ENCODE peak calls at places on chromosome 1, in six cellular contexts. P is RPMI7951, T is T-helper 22 cell, Q is D341Med, Y is activated T-cell treated with anti-CD3 and anti-CD28 coated beads for 1 hour, O is LoVo. M is an unnamed sample.

GRCh38 chr1:112513112-112513870 is 4.5 kb downstream of the WNT2B start:
- DNase-seq in P (no peak), T (no peak), Q (no peak), Y (no peak), O (no peak), M (no peak)

GRCh38 chr1:222387020-222387816 is 160.7 kb downstream of the HHIPL2 start:
- DNase-seq in P (peak; percentile 70), T (no peak), Q (peak; percentile 37), Y (no peak), O (no peak), M (no peak)

GRCh38 chr1:40595623-40596022 is 64.2 kb downstream of the ZNF684 start:
- DNase-seq in P (no peak), T (no peak), Q (no peak), Y (no peak), O (no peak), M (no peak)

GRCh38 chr1:177355575-177355974 is 184.8 kb downstream of the BRINP2 start:
- DNase-seq in P (no peak), T (no peak), Q (peak; percentile 51), Y (no peak), O (peak; percentile 2), M (no peak)

GRCh38 chr1:102562380-102562779 is 545.9 kb downstream of the COL11A1 start:
- DNase-seq in P (no peak), T (no peak), Q (no peak), Y (no peak), O (no peak), M (no peak)

GRCh38 chr1:66852870-66853269 is 51.8 kb upstream of the INSL5 start:
- DNase-seq in P (no peak), T (no peak), Q (no peak), Y (no peak), O (no peak), M (no peak)

GRCh38 chr1:161121838-161122237 is 3.9 kb downstream of the NIT1 start:
- DNase-seq in P (no peak), T (no peak), Q (no peak), Y (no peak), O (no peak), M (no peak)

GRCh38 chr1:68481041-68481440 is 15.8 kb downstream of the DEPDC1 start:
- DNase-seq in P (no peak), T (no peak), Q (no peak), Y (no peak), O (no peak), M (no peak)

GRCh38 chr1:3065797-3066196 is 3.2 kb upstream of the PRDM16 start:
- DNase-seq in P (no peak), T (no peak), Q (no peak), Y (no peak), O (no peak), M (no peak)

GRCh38 chr1:54017979-54018378 is at the start of gene LDLRAD1:
- DNase-seq in P (no peak), T (no peak), Q (no peak), Y (no peak), O (peak; percentile 28), M (no peak)

GRCh38 chr1:92515796-92516201 is 29.1 kb upstream of the GFI1 start:
- DNase-seq in P (no peak), T (no peak), Q (no peak), Y (no peak), O (no peak), M (no peak)

GRCh38 chr1:228005511-228006033 is 1.2 kb upstream of the WNT3A start:
- DNase-seq in P (no peak), T (no peak), Q (peak; percentile 50), Y (no peak), O (no peak), M (no peak)

GRCh38 chr1:231192620-231193163 is 30.8 kb downstream of the TRIM67 start:
- DNase-seq in P (peak; percentile 94), T (no peak), Q (peak; percentile 27), Y (no peak), O (no peak), M (no peak)

GRCh38 chr1:4733446-4734175 is 79.2 kb downstream of the AJAP1 start:
- DNase-seq in P (no peak), T (no peak), Q (no peak), Y (no peak), O (no peak), M (no peak)

GRCh38 chr1:150577557-150578277 is 1.7 kb downstream of the MCL1 start:
- DNase-seq in P (peak; percentile 37), T (no peak), Q (no peak), Y (no peak), O (no peak), M (peak; percentile 8)

GRCh38 chr1:50373532-50373931 is 49.7 kb downstream of the DMRTA2 start:
- DNase-seq in P (no peak), T (no peak), Q (no peak), Y (no peak), O (no peak), M (no peak)

GRCh38 chr1:45423907-45424678 is 66.9 kb downstream of the TESK2 start:
- DNase-seq in P (no peak), T (no peak), Q (no peak), Y (no peak), O (no peak), M (no peak)

GRCh38 chr1:1116701-1117468 is 996 bp upstream of the C1orf159 start:
- DNase-seq in P (peak; percentile 21), T (peak; percentile 20), Q (no peak), Y (peak; percentile 28), O (peak; percentile 3), M (no peak)

GRCh38 chr1:36486436-36487335 is 4.0 kb upstream of the CSF3R start:
- DNase-seq in P (no peak), T (no peak), Q (no peak), Y (no peak), O (no peak), M (no peak)

M was measured in NCI-H524.